ENCODE peak calls at places on chromosomes 6 and 20, in nine cellular contexts. E is AG09319, T is epithelial cell of esophagus, U is HFFc6, P is choroid plexus epithelial cell, A is astrocyte of the cerebellum, F is fibroblast of villous mesenchyme, Q is breast epithelium, W is A549. C is an unnamed sample.

GRCh38 chr6:137272403-137272802 is 53.2 kb upstream of the IFNGR1 start:
- DNase-seq in E (no peak), T (no peak), U (no peak), P (peak), A (no peak), F (no peak), Q (no peak), W (no peak), C (no peak)

GRCh38 chr6:120108061-120108795 is 758.7 kb upstream of the MAN1A1 start:
- DNase-seq in E (no peak), T (peak), U (no peak), P (no peak), A (no peak), F (no peak), Q (no peak), W (no peak), C (no peak)

GRCh38 chr6:165119231-165120020 is 190.0 kb downstream of the C6orf118 start:
- DNase-seq in E (no peak), T (peak), U (no peak), P (no peak), A (no peak), F (peak), Q (no peak), W (no peak), C (no peak)

GRCh38 chr6:90809035-90809434 is 222.2 kb upstream of the MAP3K7 start:
- DNase-seq in E (no peak), T (no peak), U (no peak), P (no peak), A (no peak), F (no peak), Q (no peak), W (no peak), C (no peak)

GRCh38 chr6:43971776-43972126 is 155.5 kb downstream of the MRPL14 start:
- DNase-seq in E (no peak), T (no peak), U (no peak), P (no peak), A (no peak), F (no peak), Q (no peak), W (no peak), C (no peak)

GRCh38 chr6:63764318-63764916 is 128.8 kb downstream of the PHF3 start:
- DNase-seq in E (peak), T (peak), U (peak), P (peak), A (peak), F (peak), Q (no peak), W (peak), C (no peak)

GRCh38 chr20:54849741-54850140 is 374.3 kb downstream of the DOK5 start:
- DNase-seq in E (no peak), T (no peak), U (no peak), P (no peak), A (no peak), F (no peak), Q (no peak), W (no peak), C (no peak)

GRCh38 chr6:162698440-162698839 is 29.1 kb downstream of the PRKN start:
- DNase-seq in E (no peak), T (no peak), U (no peak), P (no peak), A (no peak), F (no peak), Q (no peak), W (no peak), C (no peak)

GRCh38 chr6:156877126-156877863 is 100.1 kb downstream of the ARID1B start:
- DNase-seq in E (no peak), T (no peak), U (no peak), P (no peak), A (no peak), F (no peak), Q (peak), W (no peak), C (no peak)

GRCh38 chr6:37104935-37105781 is 64.8 kb upstream of the PIM1 start:
- DNase-seq in E (no peak), T (no peak), U (no peak), P (no peak), A (no peak), F (no peak), Q (no peak), W (no peak), C (no peak)

GRCh38 chr6:12751694-12752304 is 35.2 kb downstream of the PHACTR1 start:
- DNase-seq in E (peak), T (peak), U (peak), P (peak), A (peak), F (peak), Q (no peak), W (peak), C (no peak)

GRCh38 chr6:167211870-167212715 is 54.3 kb upstream of the GPR31 start:
- DNase-seq in E (no peak), T (no peak), U (no peak), P (no peak), A (no peak), F (no peak), Q (no peak), W (no peak), C (no peak)

GRCh38 chr20:25372584-25373336 is 17.9 kb downstream of the ABHD12 start:
- DNase-seq in E (peak), T (peak), U (peak), P (peak), A (peak), F (peak), Q (no peak), W (peak), C (no peak)

GRCh38 chr20:10217517-10218410 is 866 bp upstream of the SNAP25 start:
- DNase-seq in E (peak), T (peak), U (no peak), P (peak), A (peak), F (peak), Q (peak), W (peak), C (no peak)

GRCh38 chr6:5422321-5422915 is 161.1 kb downstream of the FARS2 start:
- DNase-seq in E (peak), T (peak), U (peak), P (peak), A (peak), F (peak), Q (no peak), W (peak), C (no peak)

GRCh38 chr6:149118737-149119653 is 198.5 kb upstream of the TAB2 start:
- DNase-seq in E (no peak), T (no peak), U (no peak), P (peak), A (no peak), F (no peak), Q (no peak), W (no peak), C (no peak)

GRCh38 chr20:61192254-61192950 is 59.7 kb upstream of the CDH4 start:
- DNase-seq in E (no peak), T (no peak), U (no peak), P (peak), A (no peak), F (no peak), Q (no peak), W (no peak), C (no peak)

GRCh38 chr20:911882-912600 is 4.1 kb downstream of the ANGPT4 start:
- DNase-seq in E (no peak), T (no peak), U (no peak), P (no peak), A (no peak), F (no peak), Q (no peak), W (no peak), C (no peak)
- TF ChIP-seq CTCF in E (no peak), T (no peak), U (no peak), P (no peak), A (no peak), F (no peak), Q (no peak), W (no peak), C (no peak)

GRCh38 chr6:122789078-122789861 is at the start of gene SMPDL3A:
- DNase-seq in E (peak), T (peak), U (peak), P (peak), A (peak), F (peak), Q (peak), W (peak), C (peak)
- TF ChIP-seq CTCF in E (peak), T (no peak), U (peak), P (peak), A (peak), F (peak), Q (no peak), W (peak), C (no peak)

GRCh38 chr6:26258199-26258977 is 106.6 kb upstream of the BTN3A2 start:
- DNase-seq in E (no peak), T (peak), U (no peak), P (peak), A (no peak), F (no peak), Q (no peak), W (no peak), C (no peak)
- TF ChIP-seq CTCF in E (no peak), T (peak), U (peak), P (peak), A (peak), F (peak), Q (no peak), W (no peak), C (no peak)

GRCh38 chr6:132392792-132393191 is 8.5 kb downstream of the MOXD1 start:
- DNase-seq in E (no peak), T (peak), U (peak), P (peak), A (no peak), F (peak), Q (no peak), W (peak), C (no peak)
- TF ChIP-seq CTCF in E (peak), T (peak), U (peak), P (peak), A (peak), F (peak), Q (no peak), W (peak), C (no peak)

DNA sequence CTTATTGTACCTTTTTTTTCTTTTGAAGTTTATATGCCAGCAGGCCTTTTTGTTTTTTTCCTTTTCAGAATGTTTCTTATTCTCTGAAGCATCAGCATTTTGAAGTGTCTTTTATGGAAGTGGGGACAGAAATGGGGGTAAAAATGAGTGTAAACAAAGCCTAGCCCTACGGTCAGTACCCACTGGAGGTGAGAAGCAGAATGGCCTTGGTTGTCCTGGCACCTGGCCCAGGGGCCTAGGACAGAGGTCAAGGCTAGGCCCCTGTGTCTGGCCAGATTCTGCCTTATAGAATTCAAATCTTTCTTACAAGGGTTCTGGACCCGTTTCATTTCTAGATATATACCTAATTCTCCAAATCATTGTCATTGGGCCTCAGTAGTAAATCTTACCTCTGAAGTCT is 3.5 kb upstream of the C6orf163 start:
- DNase-seq in E (no peak), T (no peak), U (no peak), P (no peak), A (no peak), F (no peak), Q (no peak), W (no peak), C (no peak)
- TF ChIP-seq CTCF in E (no peak), T (no peak), U (no peak), P (no peak), A (no peak), F (no peak), Q (no peak), W (no peak), C (no peak)

GRCh38 chr20:38339993-38340392 is 6.3 kb upstream of the LBP start:
- DNase-seq in E (no peak), T (no peak), U (no peak), P (no peak), A (no peak), F (no peak), Q (no peak), W (no peak), C (no peak)

GRCh38 chr20:38340693-38341092 is 5.6 kb upstream of the LBP start:
- DNase-seq in E (no peak), T (no peak), U (no peak), P (no peak), A (no peak), F (no peak), Q (no peak), W (no peak), C (no peak)

GRCh38 chr20:38337561-38338140 is 8.6 kb upstream of the LBP start:
- DNase-seq in E (no peak), T (peak), U (peak), P (no peak), A (no peak), F (peak), Q (no peak), W (peak), C (no peak)

GRCh38 chr20:38342196-38342595 is 4.1 kb upstream of the LBP start:
- DNase-seq in E (no peak), T (no peak), U (no peak), P (no peak), A (no peak), F (no peak), Q (no peak), W (no peak), C (no peak)

DNA sequence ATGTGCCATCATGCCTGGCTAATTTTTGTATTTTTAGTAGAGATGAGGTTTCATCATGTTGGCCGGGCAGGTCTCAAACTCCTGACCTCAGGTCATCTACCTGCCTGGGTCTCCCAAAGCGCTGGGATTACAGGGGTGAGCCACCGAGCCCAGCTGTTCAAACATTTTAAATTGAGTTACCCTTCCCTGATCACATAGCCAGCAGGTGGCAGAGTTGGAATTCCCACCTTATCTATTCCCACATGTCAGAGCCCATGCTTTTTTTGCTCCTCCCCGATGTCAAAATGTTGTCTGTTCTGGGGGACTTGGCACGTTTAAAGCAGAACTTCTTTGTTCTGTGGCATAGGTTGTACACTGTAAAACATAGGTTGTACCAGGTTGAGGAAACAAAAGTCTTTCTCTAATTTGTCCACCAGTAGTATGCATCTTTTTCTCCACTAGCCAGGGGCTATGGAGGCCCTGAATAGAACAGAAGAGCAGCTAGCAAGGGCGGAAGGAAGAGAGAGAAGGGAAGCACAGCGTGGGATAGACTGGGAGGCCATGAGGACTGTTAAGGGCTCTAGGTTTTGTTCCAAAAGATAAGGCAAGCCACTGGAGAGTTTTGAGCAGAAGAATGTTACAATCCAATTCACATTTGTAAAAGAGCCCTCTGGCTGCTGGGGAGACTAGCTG is 7.3 kb upstream of the LBP start:
- DNase-seq in E (no peak), T (peak), U (peak), P (peak), A (no peak), F (peak), Q (no peak), W (no peak), C (no peak)
- TF ChIP-seq CTCF in E (no peak), T (peak), U (peak), P (peak), A (no peak), F (peak), Q (no peak), W (no peak), C (no peak)

GRCh38 chr20:671252-672030 is 4.2 kb downstream of the SCRT2 start:
- DNase-seq in E (no peak), T (no peak), U (no peak), P (no peak), A (no peak), F (no peak), Q (no peak), W (no peak), C (no peak)

GRCh38 chr20:674936-675452 is 608 bp downstream of the SCRT2 start:
- DNase-seq in E (no peak), T (no peak), U (no peak), P (no peak), A (no peak), F (no peak), Q (no peak), W (no peak), C (no peak)

GRCh38 chr20:675453-676314 is at the start of gene SCRT2:
- DNase-seq in E (peak), T (peak), U (peak), P (peak), A (peak), F (peak), Q (no peak), W (peak), C (peak)

GRCh38 chr20:673606-674005 is 2.0 kb downstream of the SCRT2 start:
- DNase-seq in E (no peak), T (no peak), U (no peak), P (no peak), A (no peak), F (no peak), Q (no peak), W (no peak), C (no peak)

GRCh38 chr20:672975-673604 is 2.5 kb downstream of the SCRT2 start:
- DNase-seq in E (no peak), T (no peak), U (no peak), P (no peak), A (no peak), F (no peak), Q (no peak), W (peak), C (no peak)
- TF ChIP-seq CTCF in E (no peak), T (peak), U (peak), P (peak), A (peak), F (peak), Q (no peak), W (peak), C (no peak)

GRCh38 chr20:62402456-62402855 is 4.6 kb downstream of the CABLES2 start:
- DNase-seq in E (no peak), T (no peak), U (no peak), P (no peak), A (no peak), F (no peak), Q (no peak), W (no peak), C (no peak)

GRCh38 chr20:62400541-62400940 is 6.5 kb downstream of the CABLES2 start:
- DNase-seq in E (no peak), T (no peak), U (no peak), P (no peak), A (no peak), F (no peak), Q (no peak), W (no peak), C (no peak)

GRCh38 chr20:62403331-62403730 is 3.8 kb downstream of the CABLES2 start:
- DNase-seq in E (no peak), T (no peak), U (no peak), P (no peak), A (no peak), F (no peak), Q (no peak), W (no peak), C (no peak)

GRCh38 chr20:62400021-62400420 is 7.1 kb downstream of the CABLES2 start:
- DNase-seq in E (no peak), T (no peak), U (no peak), P (no peak), A (no peak), F (no peak), Q (no peak), W (no peak), C (no peak)

GRCh38 chr20:62401331-62401779 is 5.7 kb downstream of the CABLES2 start:
- DNase-seq in E (no peak), T (peak), U (no peak), P (no peak), A (no peak), F (no peak), Q (no peak), W (peak), C (no peak)
- TF ChIP-seq CTCF in E (no peak), T (peak), U (no peak), P (peak), A (no peak), F (peak), Q (no peak), W (peak), C (no peak)

DNA sequence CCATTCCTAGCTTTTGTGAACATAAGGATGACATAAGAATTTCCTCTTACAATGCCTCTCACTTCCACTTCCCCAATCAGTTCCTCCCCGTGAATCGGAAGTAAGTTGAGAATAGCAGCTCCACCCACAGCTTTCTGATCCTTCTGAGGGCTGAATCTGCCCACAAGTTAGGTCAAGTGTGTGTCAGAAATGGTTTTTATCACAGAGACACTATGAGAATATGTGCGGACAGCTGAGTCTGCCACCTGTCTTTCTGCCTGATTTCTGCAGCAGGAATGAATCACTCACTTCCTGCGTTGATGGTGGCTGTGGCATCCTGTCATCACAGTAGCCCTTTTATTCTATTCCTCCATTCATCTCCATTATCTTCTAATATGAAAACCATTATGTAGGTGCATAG is 70.2 kb downstream of the RIN2 start:
- DNase-seq in E (no peak), T (peak), U (peak), P (peak), A (no peak), F (peak), Q (no peak), W (peak), C (no peak)
- TF ChIP-seq CTCF in E (no peak), T (peak), U (peak), P (peak), A (peak), F (peak), Q (no peak), W (peak), C (no peak)

DNA sequence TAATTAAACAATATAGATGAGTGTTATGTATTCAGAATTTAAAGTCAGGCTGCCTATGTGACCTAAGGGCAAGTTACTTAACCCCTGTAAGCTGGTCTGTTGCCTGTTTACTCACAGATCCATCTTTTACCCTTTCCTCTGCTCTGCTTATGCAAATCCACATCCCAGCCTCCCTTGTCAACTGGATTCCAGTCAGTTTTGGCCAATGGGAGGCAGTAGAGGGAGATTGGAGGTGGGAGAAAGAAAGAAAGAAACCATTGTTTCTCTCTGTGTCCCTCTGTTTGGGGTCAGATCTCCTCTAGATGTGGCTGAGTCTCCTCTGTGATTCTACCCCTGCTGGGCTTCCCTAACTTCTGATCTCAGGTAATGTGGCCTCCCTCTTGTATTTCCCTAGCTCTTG is 266.8 kb upstream of the PLN start:
- DNase-seq in E (no peak), T (no peak), U (no peak), P (no peak), A (no peak), F (no peak), Q (no peak), W (no peak), C (no peak)
- TF ChIP-seq CTCF in E (no peak), T (no peak), U (peak), P (peak), A (no peak), F (no peak), Q (no peak), W (no peak), C (no peak)

C was measured in activated B cell treated with CpG ODN at 0.5 μM for 24 hours.